ENCODE peak calls at places on chromosomes 6 and 20, in seven cellular contexts. One of them, this sample, is unnamed.

GRCh38 chr6:3013486-3013885 is 13.8 kb downstream of the NQO2 start:
- DNase-seq in SK-N-SH: no peak
- DNase-seq in GM23338: no peak
- DNase-seq in GM23248: peak
- DNase-seq in OCI-LY7: no peak
- DNase-seq in neural progenitor cell: no peak
- DNase-seq in PC-3: peak
- DNase-seq in this sample: no peak

GRCh38 chr6:22512716-22513452 is 56.5 kb upstream of the HDGFL1 start:
- DNase-seq in SK-N-SH: no peak
- DNase-seq in GM23338: no peak
- DNase-seq in GM23248: no peak
- DNase-seq in OCI-LY7: no peak
- DNase-seq in neural progenitor cell: no peak
- DNase-seq in PC-3: no peak
- DNase-seq in this sample: no peak

GRCh38 chr6:137650720-137651119 is 156.5 kb upstream of the OLIG3 start:
- DNase-seq in SK-N-SH: no peak
- DNase-seq in GM23338: no peak
- DNase-seq in GM23248: no peak
- DNase-seq in OCI-LY7: no peak
- DNase-seq in neural progenitor cell: no peak
- DNase-seq in PC-3: no peak
- DNase-seq in this sample: no peak

GRCh38 chr6:92538296-92538695 is 881.1 kb downstream of the EPHA7 start:
- DNase-seq in SK-N-SH: no peak
- DNase-seq in GM23338: no peak
- DNase-seq in GM23248: no peak
- DNase-seq in OCI-LY7: no peak
- DNase-seq in neural progenitor cell: no peak
- DNase-seq in PC-3: no peak
- DNase-seq in this sample: no peak

GRCh38 chr6:25007269-25007699 is 71.5 kb upstream of the RIPOR2 start:
- DNase-seq in SK-N-SH: no peak
- DNase-seq in GM23338: no peak
- DNase-seq in GM23248: peak
- DNase-seq in OCI-LY7: no peak
- DNase-seq in neural progenitor cell: no peak
- DNase-seq in PC-3: no peak
- DNase-seq in this sample: no peak

GRCh38 chr6:169571123-169571962 is 130.5 kb downstream of the WDR27 start:
- DNase-seq in SK-N-SH: no peak
- DNase-seq in GM23338: no peak
- DNase-seq in GM23248: peak
- DNase-seq in OCI-LY7: no peak
- DNase-seq in neural progenitor cell: no peak
- DNase-seq in PC-3: peak
- DNase-seq in this sample: no peak

GRCh38 chr6:44289726-44290125 is 19.5 kb downstream of the TMEM151B start:
- DNase-seq in SK-N-SH: peak
- DNase-seq in GM23338: no peak
- DNase-seq in GM23248: no peak
- DNase-seq in OCI-LY7: no peak
- DNase-seq in neural progenitor cell: no peak
- DNase-seq in PC-3: no peak
- DNase-seq in this sample: no peak

GRCh38 chr20:41480054-41480770 is 113.6 kb upstream of the EMILIN3 start:
- DNase-seq in SK-N-SH: no peak
- DNase-seq in GM23338: no peak
- DNase-seq in GM23248: no peak
- DNase-seq in OCI-LY7: peak
- DNase-seq in neural progenitor cell: no peak
- DNase-seq in PC-3: no peak
- DNase-seq in this sample: no peak

GRCh38 chr6:41682497-41682961 is 44.3 kb downstream of the MDFI start:
- DNase-seq in SK-N-SH: no peak
- DNase-seq in GM23338: peak
- DNase-seq in GM23248: no peak
- DNase-seq in OCI-LY7: no peak
- DNase-seq in neural progenitor cell: no peak
- DNase-seq in PC-3: no peak
- DNase-seq in this sample: no peak

GRCh38 chr6:56767892-56768531 is 125.3 kb upstream of the DST start:
- DNase-seq in SK-N-SH: no peak
- DNase-seq in GM23338: peak
- DNase-seq in GM23248: no peak
- DNase-seq in OCI-LY7: no peak
- DNase-seq in neural progenitor cell: no peak
- DNase-seq in PC-3: peak
- DNase-seq in this sample: no peak

GRCh38 chr20:23414526-23415188 is 6.6 kb downstream of the NAPB start:
- DNase-seq in SK-N-SH: no peak
- DNase-seq in GM23338: no peak
- DNase-seq in GM23248: no peak
- DNase-seq in OCI-LY7: no peak
- DNase-seq in neural progenitor cell: no peak
- DNase-seq in PC-3: no peak
- DNase-seq in this sample: no peak

GRCh38 chr20:23413862-23414422 is 7.3 kb downstream of the NAPB start:
- DNase-seq in SK-N-SH: no peak
- DNase-seq in GM23338: no peak
- DNase-seq in GM23248: no peak
- DNase-seq in OCI-LY7: no peak
- DNase-seq in neural progenitor cell: no peak
- DNase-seq in PC-3: no peak
- DNase-seq in this sample: no peak

GRCh38 chr20:23409800-23410199 is 11.5 kb downstream of the NAPB start:
- DNase-seq in SK-N-SH: no peak
- DNase-seq in GM23338: peak
- DNase-seq in GM23248: no peak
- DNase-seq in OCI-LY7: no peak
- DNase-seq in neural progenitor cell: no peak
- DNase-seq in PC-3: no peak
- DNase-seq in this sample: no peak

GRCh38 chr20:23408957-23409356 is 12.3 kb downstream of the NAPB start:
- DNase-seq in SK-N-SH: no peak
- DNase-seq in GM23338: no peak
- DNase-seq in GM23248: no peak
- DNase-seq in OCI-LY7: no peak
- DNase-seq in neural progenitor cell: no peak
- DNase-seq in PC-3: no peak
- DNase-seq in this sample: no peak

GRCh38 chr20:23412026-23412425 is 9.3 kb downstream of the NAPB start:
- DNase-seq in SK-N-SH: no peak
- DNase-seq in GM23338: no peak
- DNase-seq in GM23248: peak
- DNase-seq in OCI-LY7: no peak
- DNase-seq in neural progenitor cell: no peak
- DNase-seq in PC-3: no peak
- DNase-seq in this sample: no peak
- TF ChIP-seq EZH2phosphoT487 in SK-N-SH: no peak
- TF ChIP-seq EZH2phosphoT487 in GM23338: no peak
- TF ChIP-seq EZH2phosphoT487 in GM23248: no peak
- TF ChIP-seq EZH2phosphoT487 in OCI-LY7: no peak
- TF ChIP-seq EZH2phosphoT487 in neural progenitor cell: no peak
- TF ChIP-seq EZH2phosphoT487 in PC-3: no peak
- TF ChIP-seq EZH2phosphoT487 in this sample: no peak

DNA sequence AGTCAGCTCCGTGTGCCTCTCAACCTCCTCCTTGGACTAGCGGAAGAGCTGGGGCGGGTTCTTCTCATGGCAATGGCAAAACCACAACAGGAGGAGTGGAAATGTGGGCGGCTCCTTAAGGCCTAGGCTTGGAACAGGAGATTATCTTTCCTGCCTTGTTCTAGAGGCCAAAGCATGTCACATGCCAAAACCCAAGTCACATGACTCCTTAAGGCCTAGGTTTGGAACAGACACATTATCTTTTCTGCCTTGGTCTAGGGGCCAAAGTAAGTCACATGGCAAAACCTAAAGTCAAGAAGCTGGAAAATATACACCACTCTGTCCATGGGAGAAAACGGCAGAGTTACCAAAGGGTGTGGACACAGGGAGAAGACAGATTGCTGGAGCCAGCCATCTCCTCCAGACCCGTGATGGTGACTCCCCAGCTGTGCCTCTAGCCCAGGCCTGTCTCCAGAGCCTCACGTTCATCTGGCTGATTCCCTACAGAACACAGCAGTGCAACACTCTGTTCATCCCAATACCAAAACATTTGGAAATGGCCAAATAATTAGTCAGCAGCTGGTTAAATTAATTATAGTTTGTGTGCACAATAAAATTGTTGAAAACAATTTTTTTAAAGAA is 34.2 kb downstream of the ANKRD60 start:
- DNase-seq in SK-N-SH: no peak
- DNase-seq in GM23338: no peak
- DNase-seq in GM23248: peak
- DNase-seq in OCI-LY7: no peak
- DNase-seq in neural progenitor cell: no peak
- DNase-seq in PC-3: no peak
- DNase-seq in this sample: no peak
- TF ChIP-seq EZH2phosphoT487 in SK-N-SH: no peak
- TF ChIP-seq EZH2phosphoT487 in GM23338: no peak
- TF ChIP-seq EZH2phosphoT487 in GM23248: no peak
- TF ChIP-seq EZH2phosphoT487 in OCI-LY7: no peak
- TF ChIP-seq EZH2phosphoT487 in neural progenitor cell: no peak
- TF ChIP-seq EZH2phosphoT487 in PC-3: no peak
- TF ChIP-seq EZH2phosphoT487 in this sample: no peak

GRCh38 chr6:105014448-105014847 is 57.5 kb downstream of the LIN28B start:
- DNase-seq in SK-N-SH: no peak
- DNase-seq in GM23338: peak
- DNase-seq in GM23248: no peak
- DNase-seq in OCI-LY7: no peak
- DNase-seq in neural progenitor cell: no peak
- DNase-seq in PC-3: no peak
- DNase-seq in this sample: no peak
- TF ChIP-seq EZH2phosphoT487 in SK-N-SH: no peak
- TF ChIP-seq EZH2phosphoT487 in GM23338: no peak
- TF ChIP-seq EZH2phosphoT487 in GM23248: no peak
- TF ChIP-seq EZH2phosphoT487 in OCI-LY7: no peak
- TF ChIP-seq EZH2phosphoT487 in neural progenitor cell: no peak
- TF ChIP-seq EZH2phosphoT487 in PC-3: no peak
- TF ChIP-seq EZH2phosphoT487 in this sample: no peak

GRCh38 chr20:62361799-62362589 is 5.1 kb downstream of the LAMA5 start:
- DNase-seq in SK-N-SH: no peak
- DNase-seq in GM23338: peak
- DNase-seq in GM23248: no peak
- DNase-seq in OCI-LY7: no peak
- DNase-seq in neural progenitor cell: peak
- DNase-seq in PC-3: peak
- DNase-seq in this sample: peak
- TF ChIP-seq EZH2phosphoT487 in SK-N-SH: no peak
- TF ChIP-seq EZH2phosphoT487 in GM23338: no peak
- TF ChIP-seq EZH2phosphoT487 in GM23248: no peak
- TF ChIP-seq EZH2phosphoT487 in OCI-LY7: no peak
- TF ChIP-seq EZH2phosphoT487 in neural progenitor cell: no peak
- TF ChIP-seq EZH2phosphoT487 in PC-3: no peak
- TF ChIP-seq EZH2phosphoT487 in this sample: no peak

DNA sequence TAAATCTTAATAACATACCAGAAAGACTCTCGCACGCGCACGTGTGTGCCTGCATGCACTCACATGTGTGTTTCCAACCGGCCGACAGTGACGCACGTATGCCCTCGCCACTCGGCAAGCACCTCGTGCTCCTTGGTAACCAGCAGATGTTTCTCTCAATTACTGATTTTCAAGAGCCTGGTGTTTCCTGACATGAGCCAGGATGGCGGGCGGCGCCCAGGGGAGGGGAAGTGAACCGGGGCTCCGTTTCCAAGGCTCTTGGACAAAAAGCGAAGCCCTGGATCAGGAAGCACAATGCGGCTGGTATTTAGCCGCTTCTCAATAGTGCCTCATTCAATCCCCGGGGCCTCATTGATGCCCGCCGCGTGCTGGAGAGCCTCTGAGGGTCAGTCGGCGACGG is 37.7 kb downstream of the PMEPA1 start:
- DNase-seq in SK-N-SH: peak
- DNase-seq in GM23338: no peak
- DNase-seq in GM23248: peak
- DNase-seq in OCI-LY7: no peak
- DNase-seq in neural progenitor cell: peak
- DNase-seq in PC-3: no peak
- DNase-seq in this sample: no peak
- TF ChIP-seq EZH2phosphoT487 in SK-N-SH: no peak
- TF ChIP-seq EZH2phosphoT487 in GM23338: no peak
- TF ChIP-seq EZH2phosphoT487 in GM23248: no peak
- TF ChIP-seq EZH2phosphoT487 in OCI-LY7: no peak
- TF ChIP-seq EZH2phosphoT487 in neural progenitor cell: no peak
- TF ChIP-seq EZH2phosphoT487 in PC-3: no peak
- TF ChIP-seq EZH2phosphoT487 in this sample: no peak

GRCh38 chr6:87718662-87719433 is 16.8 kb upstream of the AKIRIN2 start:
- DNase-seq in SK-N-SH: no peak
- DNase-seq in GM23338: no peak
- DNase-seq in GM23248: peak
- DNase-seq in OCI-LY7: no peak
- DNase-seq in neural progenitor cell: no peak
- DNase-seq in PC-3: peak
- DNase-seq in this sample: no peak
- TF ChIP-seq EZH2phosphoT487 in SK-N-SH: no peak
- TF ChIP-seq EZH2phosphoT487 in GM23338: no peak
- TF ChIP-seq EZH2phosphoT487 in GM23248: no peak
- TF ChIP-seq EZH2phosphoT487 in OCI-LY7: no peak
- TF ChIP-seq EZH2phosphoT487 in neural progenitor cell: no peak
- TF ChIP-seq EZH2phosphoT487 in PC-3: no peak
- TF ChIP-seq EZH2phosphoT487 in this sample: no peak

GRCh38 chr6:28209753-28210535 is 15.1 kb upstream of the ZSCAN9 start:
- DNase-seq in SK-N-SH: no peak
- DNase-seq in GM23338: no peak
- DNase-seq in GM23248: no peak
- DNase-seq in OCI-LY7: no peak
- DNase-seq in neural progenitor cell: no peak
- DNase-seq in PC-3: no peak
- DNase-seq in this sample: no peak

GRCh38 chr6:28212510-28213212 is 12.4 kb upstream of the ZSCAN9 start:
- DNase-seq in SK-N-SH: peak
- DNase-seq in GM23338: peak
- DNase-seq in GM23248: peak
- DNase-seq in OCI-LY7: peak
- DNase-seq in neural progenitor cell: peak
- DNase-seq in PC-3: peak
- DNase-seq in this sample: peak

GRCh38 chr6:28215425-28215824 is 9.7 kb upstream of the ZSCAN9 start:
- DNase-seq in SK-N-SH: no peak
- DNase-seq in GM23338: peak
- DNase-seq in GM23248: peak
- DNase-seq in OCI-LY7: no peak
- DNase-seq in neural progenitor cell: no peak
- DNase-seq in PC-3: no peak
- DNase-seq in this sample: no peak

GRCh38 chr6:28213213-28213523 is 11.9 kb upstream of the ZSCAN9 start:
- DNase-seq in SK-N-SH: no peak
- DNase-seq in GM23338: no peak
- DNase-seq in GM23248: no peak
- DNase-seq in OCI-LY7: no peak
- DNase-seq in neural progenitor cell: no peak
- DNase-seq in PC-3: no peak
- DNase-seq in this sample: no peak

GRCh38 chr6:28211840-28212509 is 13.1 kb upstream of the ZSCAN9 start:
- DNase-seq in SK-N-SH: no peak
- DNase-seq in GM23338: peak
- DNase-seq in GM23248: no peak
- DNase-seq in OCI-LY7: no peak
- DNase-seq in neural progenitor cell: peak
- DNase-seq in PC-3: peak
- DNase-seq in this sample: no peak
- TF ChIP-seq EZH2phosphoT487 in SK-N-SH: no peak
- TF ChIP-seq EZH2phosphoT487 in GM23338: no peak
- TF ChIP-seq EZH2phosphoT487 in GM23248: no peak
- TF ChIP-seq EZH2phosphoT487 in OCI-LY7: no peak
- TF ChIP-seq EZH2phosphoT487 in neural progenitor cell: no peak
- TF ChIP-seq EZH2phosphoT487 in PC-3: no peak
- TF ChIP-seq EZH2phosphoT487 in this sample: no peak